ENCODE peak calls at places on chromosomes 1 and 21, in four cellular contexts. C is stimulated activated CD8-positive, alpha-beta memory T cell treated with anti-CD3 and anti-CD28 coated beads, Interleukin-7, amount 100 ng/mL, for 4 hours; W is C1 segment of cervical spinal cord; R is GM04504. B is an unnamed sample.

GRCh38 chr1:8137406-8138244 is 111.5 kb upstream of the ERRFI1 start:
- DNase-seq in C (no peak), W (no peak), R (peak; percentile 96), B (peak; percentile 96)

GRCh38 chr1:180482425-180483275 is 19.7 kb downstream of the ACBD6 start:
- DNase-seq in R (no peak), C (no peak), W (no peak), B (peak; percentile 62)

GRCh38 chr1:224528900-224529299 is 87.2 kb upstream of the CNIH3 start:
- DNase-seq in R (peak; percentile 79), W (no peak), C (no peak), B (peak; percentile 88)

GRCh38 chr1:209202826-209203439 is 380.6 kb upstream of the CAMK1G start:
- DNase-seq in C (no peak), R (no peak), W (no peak), B (peak; percentile 82)

GRCh38 chr1:211352985-211353515 is 26.4 kb downstream of the TRAF5 start:
- DNase-seq in R (no peak), C (peak; percentile 47), W (no peak), B (no peak)

GRCh38 chr1:236176337-236177336 is 34.3 kb downstream of the GPR137B start:
- DNase-seq in R (no peak), W (no peak), C (no peak), B (no peak)

GRCh38 chr1:89953072-89953626 is 41.8 kb upstream of the ZNF326 start:
- DNase-seq in R (peak; percentile 90), C (no peak), W (no peak), B (peak; percentile 69)

GRCh38 chr1:191702124-191702523 is 456.1 kb upstream of the RGS18 start:
- DNase-seq in W (no peak), C (no peak), R (no peak), B (no peak)

GRCh38 chr21:15282666-15283065 is 217.9 kb upstream of the NRIP1 start:
- DNase-seq in R (no peak), C (no peak), W (no peak), B (no peak)

GRCh38 chr21:36183144-36183795 is 26.6 kb downstream of the DOP1B start:
- DNase-seq in R (no peak), W (no peak), C (no peak), B (peak; percentile 45)

GRCh38 chr1:111139234-111139955 is 498 bp downstream of the DRAM2 start:
- DNase-seq in R (peak; percentile 30), W (peak; percentile 47), C (peak; percentile 2), B (peak; percentile 62)

GRCh38 chr1:107949467-107950253 is 15.3 kb downstream of the VAV3 start:
- DNase-seq in C (no peak), W (no peak), R (no peak), B (no peak)

GRCh38 chr1:33030575-33030974 is 6.1 kb downstream of the AK2 start:
- DNase-seq in C (no peak), W (no peak), R (no peak), B (no peak)

GRCh38 chr1:198830397-198830796 is 191.6 kb downstream of the PTPRC start:
- DNase-seq in W (no peak), C (no peak), R (no peak), B (no peak)

GRCh38 chr1:26129778-26130177 is 18.2 kb downstream of the PDIK1L start:
- DNase-seq in C (no peak), R (no peak), W (no peak), B (no peak)

GRCh38 chr1:205665216-205665757 is 15.0 kb downstream of the SLC45A3 start:
- DNase-seq in W (no peak), C (no peak), R (no peak), B (no peak)

GRCh38 chr1:3129133-3129490 is 60.1 kb downstream of the PRDM16 start:
- DNase-seq in R (no peak), C (no peak), W (no peak), B (no peak)

GRCh38 chr1:244444854-244445253 is 6.9 kb downstream of the ADSS2 start:
- DNase-seq in C (no peak), W (no peak), R (no peak), B (no peak)

GRCh38 chr1:224541901-224542610 is 74.1 kb upstream of the CNIH3 start:
- DNase-seq in W (no peak), R (no peak), C (no peak), B (peak; percentile 36)

GRCh38 chr1:197915797-197916686 is 1.1 kb upstream of the LHX9 start:
- DNase-seq in C (no peak), W (no peak), R (peak; percentile 55), B (peak; percentile 79)

GRCh38 chr1:222546548-222547259 is 1.2 kb downstream of the HHIPL2 start:
- DNase-seq in C (no peak), R (peak; percentile 78), W (no peak), B (peak; percentile 79)

GRCh38 chr1:65164633-65165032 is 16.6 kb downstream of the AK4 start:
- DNase-seq in R (no peak), W (no peak), C (no peak), B (no peak)

GRCh38 chr1:235960799-235961198 is 94.1 kb upstream of the LYST start:
- DNase-seq in W (no peak), C (no peak), R (no peak), B (no peak)

B was measured in myocyte.